ENCODE peak calls at places on chromosomes 5 and 9, in four cellular contexts. X is stimulated activated CD4-positive, alpha-beta T cell treated with anti-CD3 and anti-CD28 coated beads, Interleukin-12 subunit alpha, Interleukin-12 subunit beta, amount 100 ng/mL, for 4 hours; U is breast epithelium; V is C1 segment of cervical spinal cord. R is an unnamed sample.
A peak's percentile ranks its signal among the peaks of the same experiment; 100 is the strongest.

GRCh38 chr5:143758750-143759149 is 53.2 kb upstream of the HMHB1 start:
- DNase-seq in X (no peak), U (no peak), V (no peak), R (no peak)

GRCh38 chr5:67187318-67187717 is 9.3 kb downstream of the CD180 start:
- DNase-seq in X (no peak), U (no peak), V (no peak), R (no peak)

GRCh38 chr5:56327810-56328209 is 94.7 kb upstream of the ANKRD55 start:
- DNase-seq in X (peak; percentile 60), U (no peak), V (no peak), R (no peak)

GRCh38 chr9:97140566-97140965 is 101.6 kb upstream of the CTSV start:
- DNase-seq in X (no peak), U (no peak), V (no peak), R (no peak)

GRCh38 chr9:680106-680505 is 161.4 kb upstream of the DMRT1 start:
- DNase-seq in X (no peak), U (no peak), V (no peak), R (no peak)

GRCh38 chr9:127178646-127179632 is 56.5 kb upstream of the ANGPTL2 start:
- DNase-seq in X (no peak), U (peak; percentile 31), V (no peak), R (no peak)

GRCh38 chr5:93054424-93055165 is 526.4 kb downstream of the NR2F1-AS1 start:
- DNase-seq in X (no peak), U (no peak), V (no peak), R (no peak)

GRCh38 chr9:70045452-70045851 is 1.8 kb downstream of the MAMDC2 start:
- DNase-seq in X (no peak), U (no peak), V (no peak), R (no peak)

GRCh38 chr5:96247097-96247675 is 185.9 kb downstream of the PCSK1 start:
- DNase-seq in X (no peak), U (no peak), V (no peak), R (peak; percentile 63)

R was measured in lower leg skin.